ENCODE peak calls at places on chromosomes 2 and 18, in six cellular contexts. M is PC-3, P is SK-N-SH, R is GM23248, V is neural progenitor cell, I is GM23338. K is an unnamed sample.

GRCh38 chr2:196427996-196428634 is 211.4 kb upstream of the CCDC150 start:
- DNase-seq in R (no peak), V (no peak), P (no peak), M (no peak), I (no peak), K (no peak)

GRCh38 chr2:162839419-162839818 is 852 bp upstream of the KCNH7 start:
- DNase-seq in I (peak; percentile 37), P (peak; percentile 41), M (no peak), R (no peak), V (peak; percentile 26), K (no peak)

GRCh38 chr2:16036951-16037350 is 96.6 kb downstream of the MYCN start:
- DNase-seq in P (no peak), M (no peak), V (no peak), I (no peak), R (no peak), K (no peak)

GRCh38 chr2:41711736-41712135 is 336.1 kb upstream of the PKDCC start:
- DNase-seq in M (no peak), P (no peak), V (no peak), I (no peak), R (no peak), K (no peak)

GRCh38 chr2:9629222-9630000 is 1.4 kb downstream of the YWHAQ start:
- DNase-seq in P (no peak), I (no peak), V (peak; percentile 43), R (peak; percentile 91), M (peak; percentile 51), K (peak; percentile 77)

GRCh38 chr2:44836174-44836573 is 105.3 kb upstream of the SIX3 start:
- DNase-seq in R (no peak), M (no peak), P (no peak), I (no peak), V (no peak), K (no peak)

GRCh38 chr2:169513926-169514325 is 4.4 kb downstream of the KLHL41 start:
- DNase-seq in P (no peak), V (no peak), R (no peak), M (no peak), I (no peak), K (no peak)

GRCh38 chr2:109223490-109223889 is 94.5 kb downstream of the SH3RF3 start:
- DNase-seq in P (no peak), R (no peak), I (no peak), V (no peak), M (no peak), K (no peak)

GRCh38 chr2:20621366-20622295 is 29.3 kb downstream of the HS1BP3 start:
- DNase-seq in M (no peak), V (no peak), I (no peak), R (no peak), P (peak; percentile 24), K (no peak)

GRCh38 chr2:235149240-235149641 is 197.4 kb downstream of the SH3BP4 start:
- DNase-seq in R (no peak), V (no peak), I (no peak), P (no peak), M (no peak), K (no peak)

GRCh38 chr18:8049147-8049546 is 482.0 kb downstream of the PTPRM start:
- DNase-seq in P (no peak), M (peak; percentile 19), R (peak; percentile 9), I (no peak), V (no peak), K (no peak)

GRCh38 chr2:127064642-127065250 is 42.2 kb downstream of the BIN1 start:
- DNase-seq in M (peak; percentile 98), P (peak; percentile 80), I (peak; percentile 53), V (peak; percentile 63), R (peak; percentile 99), K (peak; percentile 99)

GRCh38 chr2:28252308-28252707 is 140.3 kb upstream of the FOSL2 start:
- DNase-seq in M (no peak), P (no peak), I (no peak), V (no peak), R (no peak), K (no peak)

GRCh38 chr2:64837925-64838641 is 151.1 kb upstream of the SLC1A4 start:
- DNase-seq in I (no peak), V (no peak), P (no peak), R (peak; percentile 83), M (peak; percentile 66), K (peak; percentile 87)

GRCh38 chr2:209322041-209322440 is 101.8 kb upstream of the MAP2 start:
- DNase-seq in I (no peak), V (no peak), M (no peak), R (no peak), P (no peak), K (no peak)

GRCh38 chr2:31131871-31132270 is 6.4 kb downstream of the GALNT14 start:
- DNase-seq in P (no peak), M (no peak), V (no peak), R (no peak), I (peak; percentile 67), K (no peak)

GRCh38 chr2:149141046-149141445 is 102.5 kb downstream of the LYPD6B start:
- DNase-seq in R (peak; percentile 5), M (peak; percentile 10), I (no peak), P (no peak), V (no peak), K (no peak)

GRCh38 chr2:237669628-237670351 is 42.4 kb downstream of the LRRFIP1 start:
- DNase-seq in P (peak; percentile 48), R (peak; percentile 99), V (no peak), I (no peak), M (no peak), K (no peak)

GRCh38 chr2:37738266-37738885 is 66.9 kb upstream of the CDC42EP3 start:
- DNase-seq in R (no peak), I (peak; percentile 6), P (no peak), V (peak; percentile 7), M (peak; percentile 10), K (peak; percentile 51)

GRCh38 chr2:217848351-217848957 is 154.3 kb downstream of the TNS1 start:
- DNase-seq in R (no peak), M (no peak), V (no peak), I (no peak), P (no peak), K (no peak)
- H3K4me1 ChIP-seq in R (peaks cover 70% of the 10 kb centered on the region), M (peaks cover 35% of the 10 kb centered on the region), V (peaks cover 8% of the 10 kb centered on the region), I (no peaks in the 10 kb centered on the region), P (peaks cover 39% of the 10 kb centered on the region), K (peaks cover 13% of the 10 kb centered on the region)

GRCh38 chr2:60852282-60852860 is 29.0 kb upstream of the REL start:
- DNase-seq in V (no peak), M (no peak), I (no peak), R (no peak), P (no peak), K (no peak)
- H3F3A ChIP-seq in V (no peaks in the 10 kb centered on the region), M (no peaks in the 10 kb centered on the region), I (no peaks in the 10 kb centered on the region), R (no peaks in the 10 kb centered on the region), P (no peaks in the 10 kb centered on the region), K (no peaks in the 10 kb centered on the region)

DNA sequence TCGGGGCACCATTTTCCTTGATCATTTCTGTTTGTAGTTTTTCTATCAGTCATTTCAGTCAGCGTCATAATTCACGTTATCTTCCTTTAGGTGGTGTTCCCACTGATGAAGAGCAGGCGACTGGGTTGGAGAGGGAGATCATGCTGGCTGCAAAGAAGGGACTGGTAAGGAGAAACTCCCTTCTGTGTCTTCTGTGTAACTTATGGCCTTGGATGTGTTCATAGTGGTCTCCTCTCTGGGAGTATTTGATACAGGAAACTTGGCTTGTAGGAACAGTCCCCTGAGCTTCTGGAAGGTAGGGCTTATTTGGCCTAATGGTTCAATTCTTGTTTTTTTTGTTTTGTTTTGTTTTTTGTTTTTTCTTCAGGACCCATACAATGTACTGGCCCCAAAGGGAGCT is 1.1 kb downstream of the COX5B start:
- DNase-seq in V (no peak), P (no peak), M (no peak), R (no peak), I (no peak), K (no peak)
- H3K27ac ChIP-seq in V (no peak overlapping the region), P (no peak overlapping the region), M (no peak overlapping the region), R (no peak overlapping the region), I (no peak overlapping the region), K (no peak overlapping the region)

DNA sequence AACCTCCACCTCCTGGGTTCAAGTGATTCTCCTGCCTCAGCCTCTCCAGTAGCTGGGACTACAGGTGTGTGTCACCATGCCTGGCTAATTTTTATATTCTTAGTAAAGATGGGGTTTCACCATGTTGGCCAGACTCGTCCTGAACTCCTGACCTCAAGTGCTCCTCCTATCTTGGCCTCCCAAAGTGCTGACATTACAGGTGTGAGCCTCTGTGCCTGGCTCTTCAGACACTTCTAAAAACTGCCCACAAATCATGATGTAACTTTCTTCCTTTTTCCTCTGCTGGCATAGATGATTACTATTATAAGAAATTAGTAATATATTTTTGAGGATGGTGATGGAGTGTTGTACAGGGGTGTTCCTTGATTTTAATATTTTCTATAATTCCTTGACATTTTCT is 6.0 kb downstream of the OSBPL6 start:
- DNase-seq in R (no peak), I (no peak), M (no peak), V (no peak), P (no peak), K (no peak)
- H3K4me1 ChIP-seq in R (peaks cover 14% of the 10 kb centered on the region), I (peaks cover 19% of the 10 kb centered on the region), M (peaks cover 14% of the 10 kb centered on the region), V (peaks cover 36% of the 10 kb centered on the region), P (peaks cover 10% of the 10 kb centered on the region), K (peaks cover 8% of the 10 kb centered on the region)

GRCh38 chr2:96542357-96542977 is 5.9 kb downstream of the ARID5A start:
- DNase-seq in P (no peak), R (no peak), I (no peak), M (no peak), V (no peak), K (peak; percentile 12)
- H3F3A ChIP-seq in P (peaks cover under 1% of the 10 kb centered on the region), R (peaks cover 31% of the 10 kb centered on the region), I (peaks cover 9% of the 10 kb centered on the region), M (no peaks in the 10 kb centered on the region), V (peaks cover 27% of the 10 kb centered on the region), K (peaks cover 12% of the 10 kb centered on the region)

DNA sequence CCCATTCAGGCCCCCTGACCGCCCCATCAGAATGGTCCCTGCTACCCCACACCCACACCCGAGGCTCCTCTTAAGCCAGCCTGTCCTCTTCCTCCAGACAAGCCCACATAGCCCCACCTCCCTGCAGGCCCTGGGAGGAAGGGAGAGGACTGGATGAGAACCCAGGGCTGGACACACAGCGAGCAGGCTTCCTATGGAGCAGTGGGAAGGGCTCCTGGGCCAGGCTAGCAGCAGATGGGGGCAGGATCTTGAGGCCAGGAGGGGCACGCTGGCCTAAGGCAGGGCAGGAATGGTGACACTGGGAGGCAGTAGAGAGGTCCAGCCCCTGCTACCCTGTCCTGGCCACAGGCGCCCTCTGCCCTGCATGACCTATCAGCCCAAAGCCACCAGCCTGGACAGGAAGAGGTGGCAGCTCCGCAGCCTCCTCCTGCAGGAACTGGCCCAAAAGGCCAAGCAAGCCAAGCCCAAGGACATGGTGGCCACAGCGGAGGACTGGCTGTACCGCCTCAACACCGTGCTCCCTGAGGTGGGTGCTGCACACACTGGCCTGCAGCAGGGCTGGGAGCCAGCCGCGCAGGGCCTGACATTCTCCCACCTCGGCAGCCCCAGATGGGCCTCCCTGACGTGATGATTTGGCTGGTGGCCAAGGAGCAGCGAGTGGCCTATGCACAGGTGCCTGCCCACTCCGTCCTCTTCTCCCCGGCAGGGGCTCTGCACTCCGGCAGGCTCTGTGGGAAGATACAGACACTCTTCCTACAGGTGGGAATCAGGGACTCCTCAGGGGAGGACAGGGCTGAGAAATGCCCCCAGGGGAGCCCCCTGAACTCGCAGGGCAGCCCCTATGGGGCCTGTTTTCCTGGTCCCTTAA is 43.3 kb downstream of the FER1L5 start:
- DNase-seq in V (peak; percentile 51), R (no peak), M (no peak), P (peak; percentile 84), I (peak; percentile 60), K (no peak)
- H3K27ac ChIP-seq in V (no peak overlapping the region), R (no peak overlapping the region), M (no peak overlapping the region), P (peak overlapping the region; percentile 50), I (no peak overlapping the region), K (no peak overlapping the region)

GRCh38 chr2:218006741-218007140 is 3.9 kb upstream of the TNS1 start:
- DNase-seq in M (peak; percentile 32), V (no peak), R (peak; percentile 68), P (no peak), I (no peak), K (no peak)
- H3K4me1 ChIP-seq in M (no peaks in the 10 kb centered on the region), V (peaks cover 42% of the 10 kb centered on the region), R (peaks cover 61% of the 10 kb centered on the region), P (peaks cover 64% of the 10 kb centered on the region), I (peaks cover 19% of the 10 kb centered on the region), K (no peaks in the 10 kb centered on the region)